ENCODE peak calls at places on chromosomes 2 and 18, in six cellular contexts. B is neuronal stem cell, M is mammary epithelial cell, C is A673, S is left ventricle myocardium inferior, G is tibial artery. F is an unnamed sample.

GRCh38 chr2:11870064-11870463 is 123.6 kb downstream of the LPIN1 start:
- DNase-seq in S (no peak), B (no peak), G (no peak), C (no peak), M (no peak), F (no peak)

GRCh38 chr2:111011218-111011617 is 109.5 kb upstream of the BCL2L11 start:
- DNase-seq in C (no peak), G (no peak), S (no peak), M (no peak), B (no peak), F (no peak)

GRCh38 chr2:175004980-175005832 is at the start of gene CHN1:
- DNase-seq in G (peak; percentile 62), S (peak; percentile 85), M (peak; percentile 59), B (peak; percentile 91), C (peak; percentile 83), F (peak; percentile 95)

GRCh38 chr2:14306268-14306950 is 326.1 kb upstream of the LRATD1 start:
- DNase-seq in C (no peak), S (no peak), M (no peak), G (no peak), B (no peak), F (no peak)

GRCh38 chr2:73938761-73939352 is 12.2 kb downstream of the DGUOK start:
- DNase-seq in C (no peak), B (no peak), G (no peak), M (peak; percentile 90), S (no peak), F (no peak)

GRCh38 chr2:27735263-27735904 is 36.1 kb upstream of the MRPL33 start:
- DNase-seq in M (peak; percentile 58), S (peak; percentile 85), G (peak; percentile 80), B (no peak), C (peak; percentile 51), F (no peak)

GRCh38 chr2:238108423-238109201 is 8.5 kb downstream of the ESPNL start:
- DNase-seq in M (no peak), G (peak; percentile 15), B (no peak), C (no peak), S (no peak), F (peak; percentile 78)

GRCh38 chr2:33134764-33135560 is 188.2 kb downstream of the LTBP1 start:
- DNase-seq in M (no peak), S (no peak), C (no peak), B (no peak), G (no peak), F (peak; percentile 99)

GRCh38 chr18:48826271-48826670 is 124.5 kb downstream of the SMAD7 start:
- DNase-seq in B (no peak), M (no peak), C (no peak), S (no peak), G (peak; percentile 11), F (no peak)

GRCh38 chr2:207513577-207514257 is 16.0 kb upstream of the CREB1 start:
- DNase-seq in M (peak; percentile 96), B (no peak), S (no peak), G (no peak), C (no peak), F (no peak)

GRCh38 chr2:197215988-197216979 is 94.3 kb downstream of the ANKRD44 start:
- DNase-seq in G (no peak), M (no peak), S (no peak), B (no peak), C (peak; percentile 60), F (no peak)

GRCh38 chr2:108635630-108636354 is 83.5 kb upstream of the RANBP2 start:
- DNase-seq in G (no peak), S (no peak), C (no peak), B (no peak), M (no peak), F (no peak)

GRCh38 chr2:29519996-29520395 is 401.4 kb downstream of the ALK start:
- DNase-seq in G (no peak), C (no peak), S (no peak), M (peak; percentile 15), B (no peak), F (no peak)

GRCh38 chr18:8701546-8702118 is 3.7 kb upstream of the MTCL1 start:
- DNase-seq in M (peak; percentile 56), S (no peak), G (no peak), C (peak; percentile 47), B (no peak), F (peak; percentile 34)

GRCh38 chr18:58867281-58867961 is 2.7 kb downstream of the ZNF532 start:
- DNase-seq in C (no peak), M (peak; percentile 88), S (no peak), G (no peak), B (no peak), F (no peak)

GRCh38 chr18:8279348-8279747 is 329.9 kb upstream of the RAB12 start:
- DNase-seq in S (no peak), B (no peak), G (no peak), M (no peak), C (no peak), F (no peak)

GRCh38 chr2:239939736-239940483 is 85.2 kb downstream of the NDUFA10 start:
- DNase-seq in M (no peak), S (peak; percentile 59), G (no peak), B (no peak), C (no peak), F (no peak)

GRCh38 chr18:10094154-10094553 is 180.3 kb downstream of the VAPA start:
- DNase-seq in G (no peak), C (no peak), B (no peak), M (peak; percentile 56), S (no peak), F (no peak)

GRCh38 chr2:11142330-11142729 is 12.9 kb upstream of the SLC66A3 start:
- DNase-seq in M (no peak), B (no peak), C (no peak), G (no peak), S (no peak), F (no peak)

GRCh38 chr2:112485849-112486248 is 3.9 kb downstream of the TTL start:
- DNase-seq in G (no peak), C (no peak), M (no peak), S (no peak), B (no peak), F (no peak)

GRCh38 chr2:210233487-210233886 is 8.2 kb upstream of the ACADL start:
- DNase-seq in C (no peak), G (peak; percentile 86), S (no peak), B (no peak), M (no peak), F (no peak)

GRCh38 chr18:78522507-78522906 is 457.1 kb upstream of the SALL3 start:
- DNase-seq in S (no peak), M (no peak), B (no peak), G (no peak), C (no peak), F (no peak)

GRCh38 chr2:165295643-165296042 is 56.4 kb downstream of the SCN2A start:
- DNase-seq in G (no peak), M (no peak), S (no peak), C (no peak), B (no peak), F (no peak)

GRCh38 chr2:216222650-216223352 is 113.7 kb downstream of the XRCC5 start:
- DNase-seq in S (no peak), B (no peak), M (peak; percentile 41), C (peak; percentile 38), G (no peak), F (no peak)

DNA sequence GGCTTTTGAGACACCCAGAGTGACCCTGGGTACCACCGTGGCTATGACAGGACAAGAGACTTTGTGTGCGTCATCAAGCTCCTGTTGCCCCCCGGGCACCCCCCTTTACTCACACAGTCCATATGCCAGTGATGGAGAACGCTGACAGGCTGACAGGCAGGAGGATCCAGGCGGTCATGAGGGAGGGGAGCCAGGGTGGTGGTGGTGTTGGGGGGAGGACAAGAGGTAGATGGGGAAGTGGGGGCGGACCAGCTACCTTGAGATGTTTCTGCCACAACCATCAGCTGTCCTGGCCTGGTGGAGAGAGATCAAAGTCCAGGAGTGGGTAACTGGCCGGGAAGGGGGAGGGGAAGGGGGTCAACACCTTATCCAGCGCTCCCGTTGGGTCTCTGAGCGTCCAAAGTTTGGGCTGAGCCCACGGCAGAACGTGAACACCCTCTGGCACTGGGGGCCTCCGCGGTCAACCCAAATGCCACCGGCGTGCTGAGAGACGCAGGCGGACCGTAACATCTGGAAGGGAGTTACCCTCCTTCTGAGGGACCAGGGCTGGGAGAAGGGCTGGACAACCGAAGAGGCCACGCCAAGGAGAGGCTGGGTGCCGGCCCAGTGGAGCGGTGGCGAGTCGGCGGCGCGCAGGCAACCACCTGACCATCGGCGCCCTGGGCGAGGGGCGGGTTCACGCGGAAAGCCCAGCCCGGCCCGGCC is 575 bp downstream of the TMEM150A start:
- DNase-seq in S (peak; percentile 78), M (no peak), G (peak; percentile 77), B (no peak), C (no peak), F (peak; percentile 40)
- H3K27ac ChIP-seq in S (peak overlapping the region; percentile 92), M (no peak overlapping the region), G (peak overlapping the region; percentile 88), B (no peak overlapping the region), C (peak overlapping the region; percentile 57), F (no peak overlapping the region)

DNA sequence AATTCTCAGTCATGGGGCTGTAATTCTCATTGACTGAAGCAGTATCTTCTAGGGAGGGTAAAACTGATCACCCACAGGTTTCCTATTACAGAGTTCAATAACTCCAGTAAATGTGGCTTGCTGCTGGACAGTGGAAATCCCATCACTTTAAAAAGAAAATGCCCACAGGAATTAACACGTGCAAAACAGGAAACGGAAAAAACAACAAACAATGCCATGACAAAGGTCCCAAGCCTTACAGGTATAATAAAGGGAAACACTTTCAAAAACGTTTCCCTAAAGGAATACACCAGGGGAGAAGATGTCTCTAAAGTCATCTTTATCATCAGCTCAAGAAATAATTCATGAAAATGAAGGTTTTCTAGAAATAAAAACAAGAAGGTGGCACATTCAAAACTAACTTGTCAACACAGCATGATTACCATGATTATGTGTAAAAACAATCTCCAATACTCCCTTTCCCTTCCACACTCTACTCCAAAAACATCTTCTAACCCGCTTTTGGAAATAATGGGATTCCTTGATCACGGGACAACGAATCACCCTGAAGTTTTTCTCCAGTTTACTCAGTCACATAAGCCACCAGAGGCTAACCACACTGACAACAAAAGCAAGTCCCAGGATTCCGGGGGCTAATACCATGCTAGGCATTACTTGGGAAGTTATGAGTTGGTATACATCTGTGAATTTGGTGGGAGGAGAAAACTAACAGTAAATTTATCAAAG is 167.9 kb downstream of the TCF4 start:
- DNase-seq in S (no peak), G (no peak), M (no peak), C (no peak), B (no peak), F (no peak)
- H3K4me3 ChIP-seq in S (peak overlapping the region; percentile 61), G (no peak overlapping the region), M (no peak overlapping the region), C (peak overlapping the region; percentile 47), B (no peak overlapping the region), F (peak overlapping the region; percentile 7)

GRCh38 chr2:200860092-200860795 is 4.2 kb downstream of the CLK1 start:
- DNase-seq in G (peak; percentile 52), B (no peak), M (peak; percentile 73), C (no peak), S (no peak), F (no peak)
- H3K36me3 ChIP-seq in G (peaks cover 49% of the 10 kb centered on the region), B (peaks cover 75% of the 10 kb centered on the region), M (peaks cover 48% of the 10 kb centered on the region), C (peaks cover 64% of the 10 kb centered on the region), S (peaks cover 74% of the 10 kb centered on the region), F (peaks cover 77% of the 10 kb centered on the region)

GRCh38 chr2:177616066-177616465 is 223.5 kb downstream of the AGPS start:
- DNase-seq in S (no peak), G (no peak), M (no peak), B (no peak), C (no peak), F (no peak)

GRCh38 chr2:177618270-177619253 is 226.0 kb downstream of the AGPS start:
- DNase-seq in G (peak; percentile 94), M (peak; percentile 83), C (peak; percentile 93), B (peak; percentile 83), S (peak; percentile 92), F (peak; percentile 91)

GRCh38 chr2:177616731-177617130 is 224.2 kb downstream of the AGPS start:
- DNase-seq in M (no peak), S (no peak), G (no peak), C (no peak), B (no peak), F (no peak)

GRCh38 chr2:177622516-177622915 is 229.9 kb downstream of the AGPS start:
- DNase-seq in G (no peak), C (peak; percentile 73), S (no peak), B (no peak), M (peak; percentile 23), F (peak; percentile 73)

GRCh38 chr2:177617849-177618248 is 225.3 kb downstream of the AGPS start:
- DNase-seq in B (no peak), G (no peak), M (no peak), C (no peak), S (no peak), F (no peak)
- H3K27ac ChIP-seq in B (no peak overlapping the region), G (peak overlapping the region; percentile 88), M (peak overlapping the region; percentile 99), C (peak overlapping the region; percentile 99), S (peak overlapping the region; percentile 95), F (peak overlapping the region; percentile 96)